ENCODE peak calls at places on chromosome 11, in six cellular contexts. One of them, this sample, is unnamed.

GRCh38 chr11:63502252-63502820 is 3.5 kb upstream of the LGALS12 start:
- DNase-seq in NT2/D1: no peak
- DNase-seq in dorsolateral prefrontal cortex: no peak
- DNase-seq in AG09319: no peak
- DNase-seq in kidney: no peak
- DNase-seq in kidney glomerular epithelial cell: no peak
- DNase-seq in this sample: no peak

GRCh38 chr11:105786766-105787165 is 176.9 kb downstream of the GRIA4 start:
- DNase-seq in NT2/D1: peak
- DNase-seq in dorsolateral prefrontal cortex: no peak
- DNase-seq in AG09319: no peak
- DNase-seq in kidney: no peak
- DNase-seq in kidney glomerular epithelial cell: no peak
- DNase-seq in this sample: peak

GRCh38 chr11:28144808-28145207 is 36.6 kb downstream of the METTL15 start:
- DNase-seq in NT2/D1: no peak
- DNase-seq in dorsolateral prefrontal cortex: no peak
- DNase-seq in AG09319: no peak
- DNase-seq in kidney: no peak
- DNase-seq in kidney glomerular epithelial cell: peak
- DNase-seq in this sample: no peak

GRCh38 chr11:94740083-94740974 is 27.8 kb upstream of the AMOTL1 start:
- DNase-seq in NT2/D1: no peak
- DNase-seq in dorsolateral prefrontal cortex: peak
- DNase-seq in AG09319: no peak
- DNase-seq in kidney: peak
- DNase-seq in kidney glomerular epithelial cell: no peak
- DNase-seq in this sample: peak

GRCh38 chr11:125553357-125553756 is 15.9 kb upstream of the EI24 start:
- DNase-seq in NT2/D1: no peak
- DNase-seq in dorsolateral prefrontal cortex: no peak
- DNase-seq in AG09319: no peak
- DNase-seq in kidney: no peak
- DNase-seq in kidney glomerular epithelial cell: no peak
- DNase-seq in this sample: no peak

GRCh38 chr11:48150213-48150612 is 66.4 kb upstream of the OR4B1 start:
- DNase-seq in NT2/D1: no peak
- DNase-seq in dorsolateral prefrontal cortex: no peak
- DNase-seq in AG09319: no peak
- DNase-seq in kidney: no peak
- DNase-seq in kidney glomerular epithelial cell: no peak
- DNase-seq in this sample: no peak

GRCh38 chr11:46555269-46556054 is 38.4 kb downstream of the AMBRA1 start:
- DNase-seq in NT2/D1: no peak
- DNase-seq in dorsolateral prefrontal cortex: no peak
- DNase-seq in AG09319: no peak
- DNase-seq in kidney: no peak
- DNase-seq in kidney glomerular epithelial cell: no peak
- DNase-seq in this sample: no peak

GRCh38 chr11:44308256-44308922 is 1.6 kb downstream of the ALX4 start:
- DNase-seq in NT2/D1: no peak
- DNase-seq in dorsolateral prefrontal cortex: no peak
- DNase-seq in AG09319: no peak
- DNase-seq in kidney: peak
- DNase-seq in kidney glomerular epithelial cell: no peak
- DNase-seq in this sample: no peak

GRCh38 chr11:126725043-126725442 is 275.5 kb downstream of the KIRREL3 start:
- DNase-seq in NT2/D1: no peak
- DNase-seq in dorsolateral prefrontal cortex: no peak
- DNase-seq in AG09319: no peak
- DNase-seq in kidney: no peak
- DNase-seq in kidney glomerular epithelial cell: no peak
- DNase-seq in this sample: no peak

GRCh38 chr11:95138448-95138847 is 48.8 kb downstream of the ENDOD1 start:
- DNase-seq in NT2/D1: no peak
- DNase-seq in dorsolateral prefrontal cortex: no peak
- DNase-seq in AG09319: no peak
- DNase-seq in kidney: no peak
- DNase-seq in kidney glomerular epithelial cell: peak
- DNase-seq in this sample: no peak

GRCh38 chr11:129109701-129110100 is 82.4 kb downstream of the ARHGAP32 start:
- DNase-seq in NT2/D1: no peak
- DNase-seq in dorsolateral prefrontal cortex: no peak
- DNase-seq in AG09319: no peak
- DNase-seq in kidney: no peak
- DNase-seq in kidney glomerular epithelial cell: no peak
- DNase-seq in this sample: no peak

GRCh38 chr11:64242920-64243854 is 2.3 kb downstream of the FKBP2 start:
- DNase-seq in NT2/D1: no peak
- DNase-seq in dorsolateral prefrontal cortex: no peak
- DNase-seq in AG09319: no peak
- DNase-seq in kidney: no peak
- DNase-seq in kidney glomerular epithelial cell: no peak
- DNase-seq in this sample: no peak

GRCh38 chr11:250740-251299 is 14.0 kb downstream of the PSMD13 start:
- DNase-seq in NT2/D1: peak
- DNase-seq in dorsolateral prefrontal cortex: no peak
- DNase-seq in AG09319: no peak
- DNase-seq in kidney: no peak
- DNase-seq in kidney glomerular epithelial cell: no peak
- DNase-seq in this sample: peak

GRCh38 chr11:69142894-69143293 is 12.8 kb upstream of the SMIM38 start:
- DNase-seq in NT2/D1: no peak
- DNase-seq in dorsolateral prefrontal cortex: no peak
- DNase-seq in AG09319: no peak
- DNase-seq in kidney: no peak
- DNase-seq in kidney glomerular epithelial cell: no peak
- DNase-seq in this sample: no peak

GRCh38 chr11:92384807-92385206 is 160.2 kb downstream of the FAT3 start:
- DNase-seq in NT2/D1: no peak
- DNase-seq in dorsolateral prefrontal cortex: no peak
- DNase-seq in AG09319: no peak
- DNase-seq in kidney: no peak
- DNase-seq in kidney glomerular epithelial cell: no peak
- DNase-seq in this sample: no peak

GRCh38 chr11:9138612-9139579 is 47.5 kb upstream of the SCUBE2 start:
- DNase-seq in NT2/D1: no peak
- DNase-seq in dorsolateral prefrontal cortex: no peak
- DNase-seq in AG09319: peak
- DNase-seq in kidney: no peak
- DNase-seq in kidney glomerular epithelial cell: peak
- DNase-seq in this sample: no peak

GRCh38 chr11:112694244-112694643 is 267.0 kb upstream of the NCAM1 start:
- DNase-seq in NT2/D1: no peak
- DNase-seq in dorsolateral prefrontal cortex: no peak
- DNase-seq in AG09319: no peak
- DNase-seq in kidney: no peak
- DNase-seq in kidney glomerular epithelial cell: no peak
- DNase-seq in this sample: no peak

GRCh38 chr11:58963551-58964075 is 24.3 kb downstream of the GLYATL1 start:
- DNase-seq in NT2/D1: peak
- DNase-seq in dorsolateral prefrontal cortex: no peak
- DNase-seq in AG09319: no peak
- DNase-seq in kidney: no peak
- DNase-seq in kidney glomerular epithelial cell: peak
- DNase-seq in this sample: peak

This sample was measured in neural progenitor cell.